ENCODE peak calls at places on chromosomes 7 and 10, in ten cellular contexts. W is endodermal cell, S is ascending aorta, K is HFF-Myc, E is AG09309, X is GM13976, P is left ventricle myocardium inferior, I is transverse colon, H is AG10803, D is nephron progenitor cell. L is an unnamed sample.

GRCh38 chr7:20508109-20508508 is 107.4 kb upstream of the ABCB5 start:
- DNase-seq in H (no peak), X (no peak), E (no peak), P (no peak), I (no peak), D (no peak), S (no peak), K (no peak), W (peak; percentile 59), L (no peak)

GRCh38 chr7:110987130-110987693 is 103.7 kb upstream of the LRRN3 start:
- DNase-seq in W (no peak), K (no peak), S (no peak), I (no peak), P (no peak), X (no peak), E (no peak), D (no peak), H (no peak), L (no peak)

GRCh38 chr7:128697301-128697905 is 25.3 kb downstream of the GARIN1A start:
- DNase-seq in P (peak; percentile 26), D (peak; percentile 66), X (peak; percentile 74), I (peak; percentile 38), E (peak; percentile 20), H (peak; percentile 72), K (peak; percentile 38), W (peak; percentile 95), S (no peak), L (no peak)

GRCh38 chr10:132607961-132608495 is 70.4 kb downstream of the INPP5A start:
- DNase-seq in H (no peak), P (no peak), I (no peak), E (no peak), D (no peak), X (no peak), S (no peak), K (no peak), W (no peak), L (no peak)

GRCh38 chr7:135791543-135792120 is 43.0 kb upstream of the FAM180A start:
- DNase-seq in H (no peak), W (peak; percentile 40), P (no peak), K (no peak), I (no peak), X (no peak), S (no peak), D (no peak), E (no peak), L (no peak)

GRCh38 chr10:49109669-49110335 is 5.5 kb downstream of the VSTM4 start:
- DNase-seq in I (peak; percentile 46), D (no peak), K (peak; percentile 79), W (peak; percentile 50), H (peak; percentile 93), P (peak; percentile 84), E (peak; percentile 66), X (no peak), S (no peak), L (no peak)

GRCh38 chr7:55083206-55083605 is 64.4 kb downstream of the EGFR start:
- DNase-seq in I (no peak), P (no peak), S (no peak), H (peak; percentile 41), D (no peak), K (no peak), W (no peak), X (no peak), E (no peak), L (no peak)

GRCh38 chr10:78672898-78673297 is 395.9 kb upstream of the ZMIZ1 start:
- DNase-seq in K (no peak), X (no peak), W (no peak), E (peak; percentile 42), H (peak; percentile 65), D (no peak), I (no peak), P (no peak), S (no peak), L (no peak)

GRCh38 chr7:26060713-26061339 is 91.2 kb upstream of the NFE2L3 start:
- DNase-seq in H (no peak), S (no peak), P (no peak), D (no peak), I (no peak), W (no peak), K (no peak), E (no peak), X (no peak), L (no peak)

GRCh38 chr7:71739520-71740195 is 607.7 kb downstream of the GALNT17 start:
- DNase-seq in H (no peak), K (no peak), I (no peak), E (no peak), X (no peak), P (no peak), S (no peak), D (no peak), W (no peak), L (no peak)

GRCh38 chr7:67692425-67692824 is 695.8 kb downstream of the TYW1 start:
- DNase-seq in D (no peak), K (no peak), P (no peak), I (no peak), X (no peak), W (no peak), E (no peak), H (peak; percentile 7), S (no peak), L (no peak)

GRCh38 chr10:110456523-110457091 is 41.1 kb upstream of the DUSP5 start:
- DNase-seq in X (no peak), K (no peak), H (no peak), D (no peak), P (no peak), S (no peak), E (no peak), I (no peak), W (peak; percentile 41), L (no peak)

GRCh38 chr7:115662120-115662519 is 368.4 kb downstream of the TFEC start:
- DNase-seq in D (no peak), P (no peak), I (no peak), H (peak; percentile 17), E (no peak), K (no peak), S (no peak), W (no peak), X (no peak), L (no peak)

GRCh38 chr10:80894339-80894791 is 356.7 kb downstream of the SH2D4B start:
- DNase-seq in D (no peak), P (no peak), W (no peak), H (no peak), X (no peak), K (no peak), E (no peak), I (no peak), S (no peak), L (no peak)

GRCh38 chr7:78260826-78261225 is 462.3 kb downstream of the PHTF2 start:
- DNase-seq in S (no peak), E (peak; percentile 16), K (no peak), D (no peak), P (no peak), H (peak; percentile 51), I (no peak), X (no peak), W (no peak), L (no peak)

GRCh38 chr10:70355234-70356021 is 27.0 kb downstream of the LRRC20 start:
- DNase-seq in E (no peak), X (peak; percentile 66), H (no peak), P (no peak), W (no peak), I (peak; percentile 27), D (no peak), S (no peak), K (no peak), L (no peak)

DNA sequence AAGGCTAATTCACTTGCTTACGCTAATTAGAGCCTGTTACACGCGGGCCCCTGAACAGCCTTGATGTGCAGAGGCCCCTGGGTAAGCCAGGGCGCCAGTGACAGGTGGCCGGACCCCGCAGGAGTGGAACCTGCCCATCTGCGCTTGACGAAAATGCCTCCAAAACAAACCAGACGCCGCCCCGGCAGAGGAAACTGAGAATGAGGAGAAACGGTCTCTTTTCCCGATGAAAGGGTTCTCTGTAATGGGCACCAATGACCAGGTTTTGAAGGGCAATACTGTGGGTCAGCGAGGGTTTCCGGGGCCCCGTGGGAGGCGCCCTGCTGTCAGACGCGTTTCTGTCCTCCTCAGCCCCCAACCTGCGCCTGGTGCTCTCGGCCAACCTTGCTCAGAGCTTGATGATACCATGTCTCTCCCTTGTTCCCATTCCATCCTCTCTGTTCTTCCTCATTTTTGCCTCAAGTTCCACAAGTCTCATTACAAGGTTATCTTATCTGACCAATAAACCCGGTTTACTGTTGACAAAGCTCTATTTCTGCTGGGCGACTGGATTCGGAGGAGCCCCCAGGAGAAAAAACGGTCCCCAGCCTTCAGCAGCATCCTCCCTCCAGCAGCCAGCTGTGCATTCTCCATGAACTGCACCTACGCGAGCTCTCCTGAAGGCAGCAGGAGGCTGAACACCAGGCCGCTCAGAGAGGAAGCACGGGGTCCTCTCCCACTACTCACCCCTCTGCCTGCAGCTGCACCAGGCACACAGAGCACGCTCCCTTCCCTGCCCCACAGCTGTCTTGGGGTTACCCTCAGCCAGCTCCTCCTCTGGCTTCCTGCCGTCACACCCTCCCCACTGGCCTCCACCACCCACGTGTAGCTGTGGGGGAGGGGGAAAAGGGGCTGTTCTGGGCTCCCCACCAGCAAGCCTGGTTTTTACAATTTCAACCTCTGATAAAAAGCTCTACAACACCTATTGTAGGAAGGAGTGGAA is 202.0 kb downstream of the MAD1L1 start:
- DNase-seq in H (no peak), X (no peak), P (peak; percentile 11), E (no peak), W (no peak), I (no peak), D (no peak), S (no peak), K (no peak), L (no peak)
- TF ChIP-seq CTCF in H (no peak), X (no peak), P (no peak), E (no peak), W (no peak), I (no peak), D (no peak), S (no peak), K (no peak), L (no peak)

DNA sequence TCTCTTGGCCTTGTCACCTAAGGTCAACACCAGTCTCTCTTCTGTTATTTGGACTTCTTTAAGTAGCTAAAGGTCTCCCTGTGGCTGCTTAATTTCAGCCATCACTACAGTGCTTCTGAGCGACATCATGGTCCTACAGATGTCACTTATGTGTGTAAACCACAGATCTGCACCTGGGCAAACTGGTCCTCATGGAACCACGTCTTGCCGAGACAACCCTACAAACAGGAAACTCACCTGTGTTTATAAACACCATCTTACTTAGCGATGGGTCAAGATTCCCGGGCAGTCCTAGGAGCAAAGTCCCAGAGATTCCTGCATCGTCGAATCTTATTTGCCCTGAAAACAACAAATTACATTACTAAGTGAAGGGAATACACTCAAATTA is 27.8 kb downstream of the KLF6 start:
- DNase-seq in I (no peak), S (no peak), H (no peak), W (peak; percentile 19), E (no peak), X (no peak), K (no peak), D (no peak), P (no peak), L (no peak)
- TF ChIP-seq CTCF in I (no peak), S (no peak), H (no peak), W (no peak), E (no peak), X (no peak), K (no peak), D (no peak), P (no peak), L (no peak)

GRCh38 chr7:33807779-33808482 is 97.4 kb upstream of the BMPER start:
- DNase-seq in X (peak; percentile 15), K (peak; percentile 67), E (peak; percentile 78), D (peak; percentile 30), S (no peak), P (no peak), I (peak; percentile 11), H (peak; percentile 85), W (peak; percentile 91), L (no peak)
- TF ChIP-seq CTCF in X (peak; percentile 42), K (peak; percentile 59), E (peak; percentile 55), D (peak; percentile 14), S (no peak), P (peak; percentile 20), I (no peak), H (peak; percentile 52), W (peak; percentile 94), L (no peak)

GRCh38 chr10:99548041-99548530 is 15.3 kb downstream of the NKX2-3 start:
- DNase-seq in W (peak; percentile 82), P (no peak), E (no peak), H (peak; percentile 11), S (no peak), I (no peak), K (no peak), X (peak; percentile 43), D (no peak), L (no peak)
- TF ChIP-seq CTCF in W (peak; percentile 76), P (peak; percentile 12), E (peak; percentile 49), H (peak; percentile 37), S (no peak), I (peak; percentile 38), K (peak; percentile 46), X (no peak), D (peak; percentile 22), L (no peak)

L was measured in thoracic aorta.